ENCODE peak calls at places on chromosomes 11 and 22, in eight cellular contexts. L, P, C, O, H, Y, K and R are unnamed samples.

GRCh38 chr22:17145021-17145680 is 13.9 kb downstream of the HDHD5 start:
- DNase-seq in L (no peak), P (no peak), C (no peak), O (no peak), H (no peak), Y (no peak), K (no peak), R (no peak)

GRCh38 chr11:124167852-124168251 is 15.3 kb upstream of the OR10D3 start:
- DNase-seq in L (no peak), P (no peak), C (no peak), O (no peak), H (peak), Y (no peak), K (no peak), R (no peak)

GRCh38 chr22:44464000-44464399 is 34.0 kb downstream of the RTL6 start:
- DNase-seq in L (peak), P (no peak), C (no peak), O (no peak), H (no peak), Y (no peak), K (no peak), R (no peak)

GRCh38 chr11:134843020-134843419 is 431.0 kb upstream of the B3GAT1 start:
- DNase-seq in L (no peak), P (no peak), C (no peak), O (no peak), H (no peak), Y (no peak), K (no peak), R (no peak)

GRCh38 chr11:69333149-69333710 is 39.3 kb downstream of the MYEOV start:
- DNase-seq in L (no peak), P (no peak), C (no peak), O (no peak), H (no peak), Y (no peak), K (no peak), R (no peak)

GRCh38 chr11:35632301-35632700 is 14.0 kb downstream of the FJX1 start:
- DNase-seq in L (peak), P (no peak), C (no peak), O (no peak), H (no peak), Y (no peak), K (no peak), R (no peak)

GRCh38 chr11:24478718-24479117 is 18.1 kb upstream of the LUZP2 start:
- DNase-seq in L (no peak), P (no peak), C (no peak), O (no peak), H (no peak), Y (no peak), K (no peak), R (no peak)

GRCh38 chr22:29872145-29872893 is 10.7 kb upstream of the MTMR3 start:
- DNase-seq in L (no peak), P (no peak), C (no peak), O (no peak), H (no peak), Y (no peak), K (peak), R (peak)

GRCh38 chr11:130573767-130574166 is 125.3 kb downstream of the ADAMTS15 start:
- DNase-seq in L (no peak), P (no peak), C (no peak), O (no peak), H (no peak), Y (no peak), K (no peak), R (no peak)

GRCh38 chr11:94739331-94739730 is 28.8 kb upstream of the AMOTL1 start:
- DNase-seq in L (no peak), P (no peak), C (no peak), O (no peak), H (no peak), Y (no peak), K (no peak), R (no peak)

GRCh38 chr22:17164392-17165024 is 5.4 kb upstream of the HDHD5 start:
- DNase-seq in L (no peak), P (no peak), C (no peak), O (no peak), H (no peak), Y (no peak), K (no peak), R (no peak)

GRCh38 chr11:125070699-125071254 is 7.7 kb downstream of the SLC37A2 start:
- DNase-seq in L (peak), P (peak), C (peak), O (peak), H (peak), Y (peak), K (peak), R (peak)

GRCh38 chr22:47534150-47535133 is 772.0 kb downstream of the TBC1D22A start:
- DNase-seq in L (no peak), P (no peak), C (no peak), O (no peak), H (peak), Y (no peak), K (no peak), R (no peak)

DNA sequence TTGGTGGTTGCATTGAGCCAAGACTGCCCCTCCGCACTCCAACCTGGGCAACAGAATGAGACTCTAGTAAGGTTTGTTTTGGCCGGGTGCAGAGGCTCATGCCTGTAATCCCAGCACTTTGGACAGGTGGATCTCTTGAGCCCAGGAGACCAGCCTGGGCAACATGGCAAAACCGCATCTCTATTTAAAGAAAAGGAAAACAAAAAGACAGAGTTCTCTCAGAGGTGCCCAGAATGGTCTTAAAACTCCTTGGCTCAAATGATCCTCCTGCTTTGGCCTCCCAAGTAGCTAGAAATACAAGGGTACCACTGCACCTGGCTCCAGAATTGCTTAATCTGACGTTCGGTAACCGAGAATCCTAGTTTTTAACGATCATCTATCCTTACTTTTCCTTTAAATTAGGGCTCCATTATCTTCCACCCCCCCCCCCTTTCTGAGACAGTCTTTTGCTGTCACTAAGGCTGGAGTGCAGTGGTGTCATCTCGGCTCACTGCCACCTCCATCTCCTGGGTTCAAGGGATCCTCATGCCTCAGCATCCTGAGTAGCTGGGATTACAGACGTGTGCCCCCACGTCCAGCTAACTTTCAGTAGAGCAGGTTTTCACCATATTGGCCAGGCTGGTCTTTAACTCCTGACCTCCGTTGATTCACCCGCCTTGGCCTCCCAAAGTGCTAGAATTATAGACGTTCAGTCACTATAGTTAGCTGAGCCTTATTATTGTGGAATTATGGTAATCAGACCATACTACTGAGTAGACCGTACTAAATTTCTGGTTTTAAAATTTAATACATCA is 1.7 kb downstream of the RPS25 start:
- DNase-seq in L (no peak), P (no peak), C (no peak), O (no peak), H (no peak), Y (no peak), K (no peak), R (no peak)
- H3K4me3 ChIP-seq in L (peak), P (no peak), C (peak), O (no peak), H (no peak), Y (no peak), K (peak), R (no peak)

DNA sequence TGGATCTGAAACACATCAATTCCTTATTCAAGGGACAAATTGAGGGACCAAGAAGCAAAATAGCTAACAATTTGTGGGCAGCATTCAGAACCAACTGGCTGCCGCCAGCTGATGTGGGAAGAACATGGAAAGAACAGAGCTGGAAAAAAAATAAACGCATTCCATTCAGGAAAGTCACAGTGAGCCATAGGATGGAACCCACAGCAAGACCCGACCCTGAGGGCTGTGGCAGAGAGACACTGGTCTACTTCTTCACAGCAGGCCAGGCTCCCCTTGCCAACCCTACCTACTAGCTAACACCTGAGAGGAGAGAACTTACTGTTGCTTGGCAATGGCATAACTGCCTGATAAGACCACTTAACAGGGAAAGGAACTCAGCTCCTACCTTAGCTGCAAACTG is 123.5 kb upstream of the APOA1 start:
- DNase-seq in L (peak), P (no peak), C (no peak), O (peak), H (peak), Y (no peak), K (no peak), R (no peak)
- H3K4me3 ChIP-seq in L (no peak), P (no peak), C (no peak), O (no peak), H (no peak), Y (no peak), K (no peak), R (no peak)

GRCh38 chr11:58575377-58576020 is at the start of gene LPXN:
- DNase-seq in L (peak), P (no peak), C (no peak), O (no peak), H (peak), Y (peak), K (no peak), R (peak)

GRCh38 chr11:58576792-58577440 is 1.3 kb upstream of the LPXN start:
- DNase-seq in L (peak), P (no peak), C (no peak), O (no peak), H (no peak), Y (no peak), K (no peak), R (peak)

GRCh38 chr11:58577441-58578135 is 1.3 kb upstream of the ZFP91 start:
- DNase-seq in L (peak), P (no peak), C (peak), O (peak), H (peak), Y (peak), K (peak), R (peak)

GRCh38 chr11:58573451-58574104 is 2.1 kb downstream of the LPXN start:
- DNase-seq in L (peak), P (peak), C (peak), O (peak), H (peak), Y (no peak), K (peak), R (peak)

GRCh38 chr11:58574851-58575250 is 805 bp downstream of the LPXN start:
- DNase-seq in L (peak), P (no peak), C (no peak), O (peak), H (no peak), Y (no peak), K (no peak), R (no peak)
- H3K4me3 ChIP-seq in L (no peak), P (no peak), C (peak), O (no peak), H (no peak), Y (no peak), K (peak), R (peak)

DNA sequence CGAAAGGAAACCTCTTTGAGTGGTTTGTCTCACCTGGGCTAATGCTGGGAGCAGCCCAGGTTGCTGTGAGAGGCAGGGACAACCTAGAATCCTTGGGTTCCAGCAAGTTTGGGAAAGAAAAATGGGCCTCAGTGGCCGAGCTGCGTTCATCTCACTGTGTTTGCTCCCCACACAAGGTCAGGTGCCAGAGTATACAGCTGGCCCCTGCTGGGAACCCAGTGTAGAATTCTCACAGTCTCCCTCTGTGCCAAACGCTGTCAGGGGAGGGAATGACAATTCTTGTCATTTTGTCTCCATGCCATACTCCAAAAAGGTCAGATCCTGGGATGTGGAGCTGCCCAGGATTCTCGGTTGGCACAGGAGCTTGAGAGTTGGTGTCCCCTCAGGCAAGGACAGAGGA is 4.3 kb downstream of the DGKZ start:
- DNase-seq in L (no peak), P (no peak), C (no peak), O (no peak), H (peak), Y (no peak), K (no peak), R (no peak)
- H3K4me3 ChIP-seq in L (no peak), P (no peak), C (peak), O (no peak), H (no peak), Y (no peak), K (peak), R (no peak)

GRCh38 chr11:73204711-73205121 is 13.4 kb upstream of the P2RY2 start:
- DNase-seq in L (no peak), P (no peak), C (peak), O (no peak), H (peak), Y (peak), K (no peak), R (no peak)

GRCh38 chr11:73205666-73206343 is 12.3 kb upstream of the P2RY2 start:
- DNase-seq in L (no peak), P (no peak), C (no peak), O (no peak), H (no peak), Y (peak), K (no peak), R (no peak)

GRCh38 chr11:73203322-73203721 is 14.8 kb upstream of the P2RY2 start:
- DNase-seq in L (no peak), P (no peak), C (no peak), O (no peak), H (no peak), Y (no peak), K (no peak), R (no peak)

GRCh38 chr11:73201888-73202810 is 15.9 kb upstream of the P2RY2 start:
- DNase-seq in L (no peak), P (no peak), C (no peak), O (no peak), H (no peak), Y (peak), K (no peak), R (no peak)

GRCh38 chr11:73203790-73204189 is 14.3 kb upstream of the P2RY2 start:
- DNase-seq in L (no peak), P (no peak), C (no peak), O (no peak), H (no peak), Y (peak), K (no peak), R (no peak)
- H3K4me3 ChIP-seq in L (no peak), P (no peak), C (no peak), O (no peak), H (no peak), Y (no peak), K (no peak), R (no peak)

DNA sequence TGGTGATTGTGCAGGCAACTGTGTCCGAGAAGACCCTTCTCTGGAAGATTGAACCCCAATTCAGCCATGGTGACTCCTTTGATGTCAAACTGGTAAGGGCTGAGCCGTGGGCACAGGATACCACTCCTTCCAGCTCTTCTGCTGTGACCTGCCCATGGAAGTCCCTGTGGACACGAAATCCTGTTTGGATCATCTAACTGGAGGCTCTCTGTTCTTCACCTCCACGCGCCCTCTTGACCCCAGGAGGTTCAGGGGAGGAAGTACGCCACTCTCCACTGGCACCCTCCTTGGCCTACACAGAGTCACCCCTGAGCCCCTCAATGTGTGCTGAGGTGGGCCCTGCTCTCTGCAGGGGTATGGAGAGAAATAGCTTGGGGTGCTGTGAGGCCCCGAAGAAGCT is 810 bp downstream of the ISX start:
- DNase-seq in L (no peak), P (no peak), C (no peak), O (no peak), H (no peak), Y (no peak), K (no peak), R (no peak)
- H3K4me3 ChIP-seq in L (no peak), P (no peak), C (no peak), O (no peak), H (no peak), Y (no peak), K (no peak), R (no peak)

DNA sequence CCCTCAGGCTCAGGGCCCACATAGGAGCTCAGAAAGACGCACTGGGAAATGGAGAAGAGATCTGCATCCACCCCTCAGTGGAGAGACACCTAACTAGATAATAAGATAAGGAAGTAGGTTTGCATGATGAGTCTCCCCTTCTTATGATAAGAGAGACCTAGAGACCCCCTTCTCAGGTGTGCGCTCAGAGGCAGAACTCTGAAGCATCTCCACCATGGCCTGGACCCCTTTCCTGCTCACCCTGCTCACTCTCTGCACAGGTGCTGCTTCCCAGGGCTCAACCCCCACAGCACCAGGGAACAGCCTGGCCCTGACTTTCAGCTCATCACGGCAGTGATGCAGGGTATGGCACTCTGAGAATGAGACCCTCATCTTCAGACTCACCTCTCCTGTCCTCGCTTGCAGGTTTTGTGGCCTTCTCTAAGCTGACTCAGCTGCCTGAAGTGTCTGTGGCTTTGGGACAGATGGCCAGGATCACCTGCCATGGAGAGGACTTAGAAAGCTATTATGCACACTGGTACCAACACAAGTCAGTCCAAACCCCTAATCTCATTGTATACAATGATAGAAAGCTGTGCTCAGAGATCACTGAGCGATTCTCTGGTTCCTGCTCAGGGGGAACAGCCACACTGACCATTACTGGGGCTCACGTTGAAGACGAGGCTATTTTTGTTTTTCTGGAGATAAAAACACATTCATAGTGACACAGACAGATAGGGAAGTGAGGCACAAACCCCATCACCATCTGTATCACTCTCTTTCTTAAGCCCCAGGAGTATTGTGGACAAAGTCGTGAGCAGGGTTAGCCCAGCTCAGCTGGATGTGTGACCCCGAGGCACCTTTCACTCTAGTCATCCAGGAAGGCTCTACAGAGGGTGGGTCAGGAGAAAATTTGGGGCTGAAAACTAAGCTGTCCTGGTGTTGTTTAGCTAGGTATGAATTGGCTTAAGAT is 29.7 kb upstream of the IGLL5 start:
- DNase-seq in L (no peak), P (no peak), C (no peak), O (no peak), H (no peak), Y (no peak), K (no peak), R (no peak)
- H3K4me3 ChIP-seq in L (no peak), P (no peak), C (no peak), O (no peak), H (no peak), Y (no peak), K (no peak), R (peak)

DNA sequence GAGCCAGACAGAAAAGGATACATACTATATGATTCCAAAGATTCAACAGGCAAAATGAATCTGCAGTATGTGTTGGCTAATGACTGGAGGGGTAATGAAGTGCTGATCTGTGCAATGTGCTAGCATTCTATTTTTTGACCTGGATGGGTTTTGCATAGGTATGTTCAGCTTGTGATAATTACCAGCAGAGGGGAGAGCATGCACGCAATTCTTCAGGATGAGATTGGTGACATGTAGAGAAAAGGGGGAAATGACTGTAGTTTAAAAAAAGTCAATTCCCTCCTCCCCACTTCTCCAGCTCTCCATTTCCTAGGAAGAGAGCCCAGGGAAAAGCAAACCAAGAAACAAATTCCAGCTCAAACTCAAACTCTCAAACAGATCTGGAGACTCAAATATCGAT is 566 bp upstream of the CCDC81 start:
- DNase-seq in L (no peak), P (no peak), C (no peak), O (no peak), H (no peak), Y (no peak), K (no peak), R (no peak)
- H3K4me3 ChIP-seq in L (no peak), P (no peak), C (no peak), O (no peak), H (no peak), Y (no peak), K (peak), R (no peak)